ENCODE peak calls at places on chromosomes 13 and 19, in ten cellular contexts. X, L, V, T, S, M, U, A, Q and K are unnamed samples.

GRCh38 chr13:50812242-50812641 is 31.2 kb downstream of the DLEU7 start:
- DNase-seq in M (no peak), L (no peak), U (no peak), Q (no peak), S (no peak), X (no peak), T (no peak), A (no peak), V (no peak), K (no peak)

GRCh38 chr13:113758651-113759524 is at the start of gene TMEM255B:
- DNase-seq in X (peak; percentile 89), A (peak; percentile 84), S (no peak), V (no peak), Q (peak; percentile 70), U (no peak), L (peak; percentile 15), T (peak; percentile 82), M (peak; percentile 65), K (peak; percentile 78)

GRCh38 chr19:51737924-51738323 is 13.8 kb downstream of the FPR1 start:
- DNase-seq in S (no peak), V (no peak), A (no peak), M (no peak), T (no peak), Q (no peak), X (no peak), U (no peak), L (no peak), K (no peak)

GRCh38 chr19:30780456-30780855 is 408.3 kb downstream of the ZNF536 start:
- DNase-seq in S (no peak), A (no peak), T (no peak), V (no peak), U (no peak), L (no peak), M (no peak), X (no peak), Q (no peak), K (no peak)

GRCh38 chr19:50425581-50425980 is 6.8 kb downstream of the SPIB start:
- DNase-seq in A (no peak), V (no peak), M (no peak), X (no peak), L (no peak), S (no peak), T (no peak), Q (no peak), U (no peak), K (no peak)

GRCh38 chr19:30068528-30069395 is 126.7 kb downstream of the URI1 start:
- DNase-seq in X (no peak), L (no peak), U (no peak), S (no peak), M (no peak), A (no peak), Q (no peak), T (no peak), V (no peak), K (no peak)

GRCh38 chr13:49292742-49293498 is 45.2 kb downstream of the CDADC1 start:
- DNase-seq in M (no peak), L (peak; percentile 77), X (peak; percentile 66), Q (no peak), A (no peak), V (peak; percentile 93), S (no peak), U (no peak), T (no peak), K (no peak)

GRCh38 chr13:30376426-30377311 is 45.6 kb upstream of the UBE2L5 start:
- DNase-seq in L (no peak), Q (no peak), U (no peak), V (no peak), X (no peak), M (peak; percentile 9), T (peak; percentile 81), A (peak; percentile 12), S (no peak), K (peak; percentile 45)

GRCh38 chr13:39415403-39415802 is 187.6 kb downstream of the LHFPL6 start:
- DNase-seq in Q (peak; percentile 47), T (no peak), V (no peak), U (peak; percentile 12), L (no peak), S (no peak), M (peak; percentile 22), X (peak; percentile 69), A (peak; percentile 52), K (no peak)

GRCh38 chr19:34475026-34475974 is 6.3 kb upstream of the WTIP start:
- DNase-seq in Q (peak; percentile 88), X (no peak), T (no peak), U (peak; percentile 38), V (peak; percentile 44), L (peak; percentile 61), M (peak; percentile 70), S (no peak), A (no peak), K (no peak)

GRCh38 chr13:100941377-100941776 is 266.8 kb upstream of the TMTC4 start:
- DNase-seq in L (no peak), U (no peak), V (no peak), Q (no peak), A (no peak), M (no peak), S (no peak), X (no peak), T (no peak), K (no peak)

GRCh38 chr19:17327654-17328516 is 6.8 kb downstream of the ANO8 start:
- DNase-seq in L (no peak), S (no peak), Q (no peak), A (peak; percentile 74), M (peak; percentile 73), V (no peak), X (no peak), U (no peak), T (peak; percentile 73), K (peak; percentile 56)

GRCh38 chr19:56917998-56918397 is 77.5 kb upstream of the PEG3 start:
- DNase-seq in T (no peak), V (no peak), M (no peak), Q (no peak), S (no peak), A (no peak), X (no peak), U (no peak), L (no peak), K (no peak)

DNA sequence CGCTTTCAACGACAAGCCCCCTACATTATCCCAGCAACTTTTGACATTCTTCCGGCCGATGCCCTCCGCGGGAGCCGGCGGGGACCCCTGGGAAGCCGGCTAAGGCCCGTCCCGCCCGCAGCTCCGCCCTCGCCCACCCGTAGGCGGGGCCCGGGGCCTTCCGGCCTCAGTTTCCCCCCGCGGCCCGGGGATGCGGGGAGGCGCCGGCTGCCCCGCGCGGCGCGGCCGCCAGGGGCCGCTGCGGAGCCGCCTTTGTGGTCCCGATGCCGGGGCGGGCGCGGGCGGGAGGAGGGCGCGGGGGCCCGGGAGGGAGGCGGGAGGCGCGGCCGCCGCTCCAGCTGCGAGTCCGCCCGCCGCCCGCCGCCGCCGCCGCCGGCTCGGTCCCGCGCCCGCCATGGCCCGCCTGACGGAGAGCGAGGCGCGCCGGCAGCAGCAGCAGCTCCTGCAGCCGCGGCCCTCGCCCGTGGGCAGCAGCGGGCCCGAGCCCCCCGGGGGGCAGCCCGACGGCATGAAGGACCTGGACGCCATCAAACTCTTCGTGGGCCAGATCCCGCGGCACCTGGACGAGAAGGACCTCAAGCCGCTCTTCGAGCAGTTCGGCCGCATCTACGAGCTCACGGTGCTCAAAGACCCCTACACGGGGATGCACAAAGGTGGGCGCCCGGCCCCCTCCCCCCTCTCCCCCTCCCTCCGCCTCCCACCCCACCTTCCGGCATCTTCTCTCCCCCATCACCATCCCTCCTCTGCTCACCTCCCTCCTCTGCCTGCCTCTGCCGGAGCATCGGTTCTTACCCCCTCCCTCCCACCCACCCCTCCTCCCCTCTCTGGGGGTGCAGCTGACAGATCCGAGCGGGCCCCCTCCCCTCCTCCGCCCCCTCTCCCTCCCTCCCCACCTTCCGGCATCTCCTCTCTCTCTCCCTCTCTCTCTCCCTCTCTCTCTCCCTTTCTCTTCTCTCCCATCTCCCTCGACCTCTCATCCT is at the start of gene CELF5:
- DNase-seq in X (no peak), S (no peak), U (no peak), Q (peak; percentile 36), A (peak; percentile 71), L (no peak), T (peak; percentile 74), M (no peak), V (no peak), K (peak; percentile 61)
- TF ChIP-seq CTCF in X (peak; percentile 55), S (peak; percentile 87), U (no peak), Q (peak; percentile 60), A (peak; percentile 38), L (peak; percentile 15), T (peak; percentile 29), M (no peak), V (peak; percentile 22), K (no peak)

DNA sequence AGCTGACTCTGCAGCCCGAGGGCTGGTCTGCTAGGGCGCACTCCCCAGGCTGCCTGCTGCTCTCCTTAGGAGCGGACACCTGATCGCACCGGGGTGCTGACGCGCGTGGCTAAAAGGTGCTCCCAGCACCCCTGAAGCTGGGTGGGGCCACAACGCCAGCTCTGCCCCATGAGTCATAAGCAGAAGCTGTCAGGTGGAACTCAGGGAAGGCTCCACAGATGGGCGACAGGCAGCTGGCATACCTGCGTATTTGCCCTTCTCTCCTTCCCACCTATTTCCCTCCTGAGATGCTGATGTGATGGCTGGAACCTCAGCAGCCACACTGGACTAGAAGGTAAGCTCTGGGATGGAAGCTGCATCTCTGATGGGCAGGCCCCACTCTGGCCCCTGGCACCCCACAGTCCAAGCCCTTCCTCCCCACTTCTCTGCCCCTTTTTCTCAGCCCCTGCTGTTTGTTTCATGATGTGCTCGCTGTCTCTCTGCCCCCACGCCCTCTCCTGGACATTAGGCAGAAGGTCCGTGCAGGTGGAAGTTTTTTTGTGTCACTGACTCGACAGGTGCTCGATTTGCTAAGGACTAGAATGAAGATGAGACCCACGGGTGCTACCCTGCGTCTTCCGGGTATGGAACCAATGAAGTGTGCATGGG is 30.3 kb upstream of the CACTIN start:
- DNase-seq in V (no peak), T (no peak), A (no peak), X (no peak), Q (peak; percentile 40), S (no peak), M (peak; percentile 16), L (no peak), U (no peak), K (no peak)
- TF ChIP-seq CTCF in V (no peak), T (no peak), A (no peak), X (no peak), Q (no peak), S (no peak), M (no peak), L (no peak), U (no peak), K (no peak)

GRCh38 chr19:53957448-53958167 is 5.1 kb upstream of the CACNG8 start:
- DNase-seq in U (no peak), S (no peak), L (no peak), M (no peak), Q (no peak), V (no peak), A (no peak), X (no peak), T (no peak), K (no peak)
- TF ChIP-seq CTCF in U (no peak), S (no peak), L (no peak), M (no peak), Q (no peak), V (no peak), A (no peak), X (no peak), T (no peak), K (no peak)

DNA sequence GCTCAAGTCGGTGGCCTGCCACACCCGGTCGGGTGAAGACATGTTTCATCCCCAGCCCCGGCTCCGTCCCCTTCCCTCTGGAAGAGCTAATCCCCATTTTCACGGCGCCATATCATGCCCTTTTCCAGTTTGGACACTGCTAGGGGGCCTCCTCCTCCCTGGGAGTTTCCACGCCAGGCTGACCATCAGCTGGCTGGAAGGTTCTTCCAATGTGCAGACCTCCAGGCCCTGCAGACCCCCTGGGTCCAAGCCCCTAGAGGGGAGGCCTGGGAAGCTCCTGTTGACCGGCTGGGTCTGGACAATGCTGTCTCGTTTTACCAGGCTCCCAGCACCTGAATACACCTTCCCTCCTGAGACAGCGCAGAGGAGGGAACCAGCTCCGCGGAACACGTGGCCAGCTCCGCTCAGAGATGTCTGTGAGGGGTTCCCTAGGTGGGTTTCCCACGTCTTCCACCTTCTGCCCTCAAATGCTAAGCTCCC is 44.7 kb upstream of the RANBP3 start:
- DNase-seq in S (no peak), M (no peak), T (no peak), Q (no peak), X (no peak), V (no peak), U (no peak), L (no peak), A (no peak), K (no peak)
- TF ChIP-seq CTCF in S (no peak), M (no peak), T (peak; percentile 30), Q (no peak), X (peak; percentile 36), V (no peak), U (no peak), L (no peak), A (no peak), K (no peak)